ENCODE peak calls at places on chromosomes 13 and 19, in five cellular contexts. W, H, R, V and N are unnamed samples. For H3K4me1, the result is how much of the 10 kb centered on the place peaks cover.

GRCh38 chr13:97194473-97194872 is 27.7 kb upstream of the MBNL2 start:
- DNase-seq in W (no peak), H (no peak), R (no peak), V (no peak), N (no peak)

GRCh38 chr13:113146750-113147149 is 11.7 kb upstream of the PROZ start:
- DNase-seq in W (no peak), H (no peak), R (no peak), V (no peak), N (no peak)

GRCh38 chr19:4183967-4184717 is 1.7 kb downstream of the ANKRD24 start:
- DNase-seq in W (no peak), H (no peak), R (no peak), V (no peak), N (no peak)

GRCh38 chr13:73138967-73139491 is 80.2 kb downstream of the KLF5 start:
- DNase-seq in W (peak), H (no peak), R (no peak), V (no peak), N (no peak)

GRCh38 chr13:111897178-111897845 is 169.6 kb upstream of the SOX1 start:
- DNase-seq in W (no peak), H (no peak), R (no peak), V (no peak), N (no peak)

GRCh38 chr19:42081584-42082258 is 5.8 kb downstream of the ZNF574 start:
- DNase-seq in W (no peak), H (no peak), R (no peak), V (no peak), N (no peak)

GRCh38 chr19:29687244-29687896 is 22.1 kb downstream of the PLEKHF1 start:
- DNase-seq in W (no peak), H (peak), R (no peak), V (no peak), N (no peak)

GRCh38 chr13:76389321-76389720 is 496.9 kb downstream of the KCTD12 start:
- DNase-seq in W (no peak), H (no peak), R (no peak), V (no peak), N (no peak)

GRCh38 chr13:81172603-81173002 is 831.7 kb upstream of the SPRY2 start:
- DNase-seq in W (no peak), H (no peak), R (no peak), V (no peak), N (no peak)

DNA sequence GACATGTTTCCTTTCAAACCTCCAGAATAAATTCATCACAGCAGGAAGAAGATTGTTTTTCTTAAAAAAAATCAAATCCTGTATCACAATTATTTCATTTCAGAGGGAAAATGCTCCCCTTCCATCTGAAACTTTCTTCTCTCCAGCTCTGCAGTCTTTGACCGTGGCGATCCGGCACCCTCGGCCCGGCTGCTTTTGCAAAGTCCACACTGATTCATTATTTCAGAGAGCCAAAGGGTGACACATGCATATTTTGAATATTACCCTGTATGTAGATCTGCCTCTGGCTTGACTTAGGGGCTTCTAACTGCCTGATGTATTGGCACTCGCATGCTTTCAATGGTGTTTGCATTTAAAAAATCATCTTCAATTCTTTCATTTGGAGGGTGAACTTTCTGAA is 222.7 kb upstream of the MAB21L1 start:
- DNase-seq in W (no peak), H (no peak), R (no peak), V (no peak), N (no peak)
- H3K4me1 ChIP-seq in W (under half), H (under half), R (under half), V (under half), N (under half)

GRCh38 chr13:98542568-98543379 is 34.1 kb downstream of the STK24 start:
- DNase-seq in W (no peak), H (no peak), R (no peak), V (no peak), N (no peak)

GRCh38 chr13:98541211-98541610 is 35.7 kb downstream of the STK24 start:
- DNase-seq in W (no peak), H (no peak), R (no peak), V (no peak), N (no peak)

GRCh38 chr13:98544105-98544710 is 32.7 kb downstream of the STK24 start:
- DNase-seq in W (no peak), H (no peak), R (no peak), V (no peak), N (no peak)

GRCh38 chr13:98541701-98542203 is 35.2 kb downstream of the STK24 start:
- DNase-seq in W (no peak), H (no peak), R (no peak), V (no peak), N (no peak)

DNA sequence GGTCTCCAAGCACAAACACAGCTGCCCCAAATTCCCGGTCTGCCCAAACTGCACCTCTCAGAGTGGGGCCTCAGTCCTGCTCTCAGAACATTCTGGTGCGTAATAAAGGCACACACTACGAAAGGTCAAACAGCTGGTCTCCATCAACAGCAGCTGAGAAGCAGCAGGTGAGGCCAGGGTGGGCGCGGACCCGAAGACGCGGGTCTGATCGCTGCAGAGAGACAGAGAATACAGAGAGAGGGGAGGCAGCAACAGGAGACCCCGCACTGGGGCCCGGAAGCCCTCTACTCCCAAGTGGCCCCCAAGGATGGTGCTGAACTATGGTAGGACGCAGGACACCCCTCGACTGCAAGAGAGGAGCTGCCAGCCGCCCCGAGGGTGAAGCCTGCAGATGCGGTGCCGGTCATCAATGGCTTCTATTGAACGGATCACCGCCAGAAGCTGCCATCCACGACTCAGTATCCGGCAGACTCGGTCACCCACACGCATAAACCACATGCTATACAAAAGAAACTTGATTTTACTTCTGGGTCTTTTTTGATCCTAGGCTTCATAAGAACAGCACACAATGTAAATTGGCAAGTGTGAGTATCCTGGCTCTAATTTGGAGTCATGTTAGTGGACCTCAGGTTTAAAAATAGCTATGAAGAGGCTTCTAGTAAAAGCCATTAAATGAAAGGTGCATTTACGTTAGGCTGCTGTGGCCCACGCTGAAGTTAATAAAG is 33.4 kb downstream of the STK24 start:
- DNase-seq in W (no peak), H (no peak), R (no peak), V (no peak), N (no peak)
- H3K27ac ChIP-seq in W (peak), H (no peak), R (no peak), V (peak), N (peak)

DNA sequence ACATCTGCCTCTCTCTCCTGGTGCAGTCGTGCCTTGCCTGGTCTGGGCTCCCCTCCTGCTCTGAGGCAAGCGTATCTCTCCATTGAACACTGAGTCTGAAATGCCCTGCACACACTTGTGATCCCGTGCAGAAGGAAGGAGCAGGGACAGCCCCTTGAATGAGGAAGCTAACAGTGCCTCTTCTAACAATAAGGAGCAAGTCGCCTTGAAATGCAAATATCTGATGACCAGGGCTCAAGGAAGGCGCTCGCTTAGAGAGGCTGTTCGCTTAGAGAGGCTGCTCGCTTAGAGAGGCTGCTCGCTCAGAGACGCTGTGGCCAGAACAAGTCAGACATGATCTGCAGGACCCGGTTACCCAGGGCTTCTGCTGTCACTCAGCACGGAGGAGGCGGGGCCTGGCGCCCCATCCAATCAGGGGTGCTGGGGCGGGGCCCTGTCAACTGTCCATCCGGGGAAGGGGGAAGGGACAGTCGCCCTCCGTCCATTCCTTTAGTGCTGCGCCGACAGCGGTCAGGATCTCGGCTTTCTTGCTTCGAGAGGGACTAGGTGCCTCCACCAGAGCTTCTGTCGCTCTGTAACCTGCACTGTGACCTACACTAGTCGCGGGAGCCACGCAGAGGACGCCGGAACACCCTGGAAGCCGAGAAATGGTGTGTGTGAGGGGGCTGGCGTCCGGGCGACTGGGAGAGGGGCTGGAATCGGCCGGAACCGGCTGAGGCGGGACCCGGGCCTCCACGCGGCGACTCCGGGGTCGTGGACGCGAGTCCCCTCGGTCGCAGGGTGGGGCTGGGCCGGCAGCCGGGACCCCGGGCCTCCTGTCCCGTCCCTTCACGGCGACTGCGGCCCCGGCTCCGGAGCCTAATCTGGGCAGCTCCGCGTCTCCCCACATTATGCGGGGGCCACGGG is at the start of gene ZNF440:
- DNase-seq in W (peak), H (peak), R (peak), V (peak), N (peak)
- TF ChIP-seq POLR2A in W (peak), H (peak), R (peak), V (peak), N (no peak)

DNA sequence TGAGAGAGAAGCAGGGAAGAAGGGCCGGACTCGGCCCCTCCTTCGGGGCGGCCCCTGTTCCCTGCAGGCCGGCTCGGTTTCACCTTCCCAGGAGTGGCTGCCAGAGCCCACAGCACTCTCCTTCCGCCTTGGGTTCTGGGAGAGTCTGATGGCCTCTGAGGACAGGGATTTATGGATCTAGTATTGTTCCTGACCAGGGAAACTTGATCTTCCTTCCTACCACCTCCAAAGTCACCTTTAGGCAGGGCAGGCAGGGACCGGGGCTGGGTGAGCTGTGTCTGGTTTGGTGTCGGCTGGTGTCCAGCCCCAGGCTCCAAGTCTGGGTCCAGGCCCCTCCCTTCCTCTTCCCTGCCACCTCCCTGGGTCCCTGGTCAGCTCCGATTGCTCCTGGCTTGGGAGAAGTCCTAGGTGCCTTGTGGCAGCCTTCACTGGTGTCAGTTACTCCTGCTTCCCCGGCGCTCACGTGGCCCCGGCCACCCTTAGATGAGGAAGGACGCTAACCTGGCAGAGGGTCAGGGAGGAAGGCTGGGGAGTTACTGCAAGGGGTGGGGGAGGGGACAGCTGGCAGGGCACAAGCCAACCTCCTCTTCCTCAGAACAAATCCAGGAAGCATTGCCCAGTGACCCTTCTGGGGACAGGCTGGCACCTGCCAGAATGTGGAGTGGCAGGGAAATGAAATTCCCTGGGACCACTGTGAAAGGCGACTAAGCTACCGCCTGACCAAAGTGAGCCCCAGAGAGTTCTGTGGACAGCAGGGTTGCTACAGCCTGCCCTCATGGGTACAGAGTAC is 18.8 kb downstream of the RFX1 start:
- DNase-seq in W (no peak), H (no peak), R (peak), V (no peak), N (no peak)
- H3K4me1 ChIP-seq in W (under half), H (under half), R (under half), V (under half), N (under half)

GRCh38 chr19:22260499-22260898 is 25.7 kb upstream of the ZNF729 start:
- DNase-seq in W (no peak), H (no peak), R (no peak), V (no peak), N (no peak)
- H3K27ac ChIP-seq in W (no peak), H (no peak), R (no peak), V (no peak), N (no peak)

DNA sequence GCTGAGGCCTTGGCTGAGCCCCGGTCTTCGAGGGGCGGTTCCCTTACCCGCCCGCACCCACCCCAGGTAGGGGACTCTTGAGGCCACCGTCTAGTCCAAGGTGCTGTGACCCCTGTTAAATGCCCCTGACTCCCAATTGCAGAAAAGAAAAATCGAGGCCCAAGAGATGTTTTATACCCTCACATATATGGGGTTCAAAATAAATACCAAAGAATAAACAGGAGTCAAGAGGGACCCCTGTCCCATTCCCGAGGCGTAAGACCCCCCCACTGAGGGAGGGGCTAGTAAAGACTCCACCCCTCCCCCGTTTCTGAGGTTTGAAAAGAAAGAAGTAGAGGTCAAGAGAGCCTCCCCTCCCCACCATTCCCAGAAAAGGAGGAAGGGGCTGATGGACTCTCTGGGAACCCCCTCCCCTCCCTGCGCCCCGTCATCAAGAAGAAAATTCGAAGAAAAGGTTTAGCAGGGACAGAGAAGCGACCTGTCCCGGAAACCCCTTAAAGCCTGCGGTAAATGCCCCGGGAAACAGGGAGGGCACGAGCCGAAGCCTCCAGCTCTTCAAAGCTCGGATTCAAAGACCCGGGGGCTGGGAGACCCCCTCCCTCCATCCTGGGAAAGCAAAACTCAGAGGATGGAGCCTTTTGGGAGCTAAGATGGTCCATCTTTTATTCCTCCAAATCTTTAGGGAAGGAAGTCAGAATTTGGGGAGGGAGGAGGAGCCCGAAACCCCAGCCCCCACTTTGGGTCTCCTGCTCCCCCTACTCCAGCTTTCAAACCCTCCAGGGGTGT is 745 bp upstream of the RAB3A start:
- DNase-seq in W (peak), H (peak), R (no peak), V (no peak), N (peak)
- TF ChIP-seq POLR2A in W (no peak), H (peak), R (no peak), V (peak), N (no peak)

GRCh38 chr13:21240586-21240985 is 64.1 kb downstream of the MRPL57 start:
- DNase-seq in W (no peak), H (no peak), R (no peak), V (no peak), N (no peak)
- H3K4me1 ChIP-seq in W (under half), H (under half), R (under half), V (under half), N (under half)